ENCODE peak calls at places on chromosomes 11 and 22, in five cellular contexts. One of them, this sample, is unnamed.

GRCh38 chr11:111393096-111393495 is 14.0 kb upstream of the POU2AF1 start:
- DNase-seq in cardiac muscle cell: no peak
- DNase-seq in AG04450: no peak
- DNase-seq in HL-60: no peak
- DNase-seq in left lung: no peak
- DNase-seq in this sample: no peak

GRCh38 chr11:78643676-78644056 is 69.0 kb upstream of the NARS2 start:
- DNase-seq in AG04450: no peak
- DNase-seq in cardiac muscle cell: no peak
- DNase-seq in HL-60: no peak
- DNase-seq in left lung: no peak
- DNase-seq in this sample: no peak

GRCh38 chr11:44623321-44623715 is 57.9 kb downstream of the CD82 start:
- DNase-seq in left lung: peak; percentile 32
- DNase-seq in HL-60: no peak
- DNase-seq in cardiac muscle cell: no peak
- DNase-seq in AG04450: no peak
- DNase-seq in this sample: no peak

GRCh38 chr22:44368611-44369010 is 55.9 kb upstream of the SHISAL1 start:
- DNase-seq in HL-60: no peak
- DNase-seq in cardiac muscle cell: no peak
- DNase-seq in AG04450: no peak
- DNase-seq in left lung: no peak
- DNase-seq in this sample: no peak

GRCh38 chr22:42906605-42907338 is 49.7 kb upstream of the ARFGAP3 start:
- DNase-seq in cardiac muscle cell: peak; percentile 76
- DNase-seq in AG04450: no peak
- DNase-seq in left lung: no peak
- DNase-seq in HL-60: no peak
- DNase-seq in this sample: peak; percentile 85

GRCh38 chr11:16924826-16925494 is 89.3 kb downstream of the PLEKHA7 start:
- DNase-seq in HL-60: no peak
- DNase-seq in cardiac muscle cell: peak; percentile 67
- DNase-seq in AG04450: no peak
- DNase-seq in left lung: peak; percentile 55
- DNase-seq in this sample: peak; percentile 47

GRCh38 chr22:19522190-19522880 is 1.9 kb downstream of the CLDN5 start:
- DNase-seq in HL-60: no peak
- DNase-seq in AG04450: no peak
- DNase-seq in left lung: no peak
- DNase-seq in cardiac muscle cell: no peak
- DNase-seq in this sample: peak; percentile 56

GRCh38 chr11:20626279-20626678 is 26.9 kb downstream of the SLC6A5 start:
- DNase-seq in left lung: no peak
- DNase-seq in cardiac muscle cell: no peak
- DNase-seq in HL-60: no peak
- DNase-seq in AG04450: no peak
- DNase-seq in this sample: no peak

GRCh38 chr22:36160499-36160942 is at the start of gene APOL3:
- DNase-seq in cardiac muscle cell: no peak
- DNase-seq in left lung: peak; percentile 69
- DNase-seq in AG04450: no peak
- DNase-seq in HL-60: no peak
- DNase-seq in this sample: peak; percentile 86

GRCh38 chr11:35962373-35963138 is 18.7 kb downstream of the LDLRAD3 start:
- DNase-seq in HL-60: no peak
- DNase-seq in cardiac muscle cell: no peak
- DNase-seq in left lung: no peak
- DNase-seq in AG04450: no peak
- DNase-seq in this sample: no peak

GRCh38 chr11:2386591-2386990 is 9.5 kb downstream of the CD81 start:
- DNase-seq in HL-60: no peak
- DNase-seq in AG04450: no peak
- DNase-seq in left lung: no peak
- DNase-seq in cardiac muscle cell: no peak
- DNase-seq in this sample: no peak

GRCh38 chr22:32237021-32237420 is 18.1 kb downstream of the SLC5A4 start:
- DNase-seq in left lung: no peak
- DNase-seq in AG04450: no peak
- DNase-seq in HL-60: no peak
- DNase-seq in cardiac muscle cell: no peak
- DNase-seq in this sample: no peak

DNA sequence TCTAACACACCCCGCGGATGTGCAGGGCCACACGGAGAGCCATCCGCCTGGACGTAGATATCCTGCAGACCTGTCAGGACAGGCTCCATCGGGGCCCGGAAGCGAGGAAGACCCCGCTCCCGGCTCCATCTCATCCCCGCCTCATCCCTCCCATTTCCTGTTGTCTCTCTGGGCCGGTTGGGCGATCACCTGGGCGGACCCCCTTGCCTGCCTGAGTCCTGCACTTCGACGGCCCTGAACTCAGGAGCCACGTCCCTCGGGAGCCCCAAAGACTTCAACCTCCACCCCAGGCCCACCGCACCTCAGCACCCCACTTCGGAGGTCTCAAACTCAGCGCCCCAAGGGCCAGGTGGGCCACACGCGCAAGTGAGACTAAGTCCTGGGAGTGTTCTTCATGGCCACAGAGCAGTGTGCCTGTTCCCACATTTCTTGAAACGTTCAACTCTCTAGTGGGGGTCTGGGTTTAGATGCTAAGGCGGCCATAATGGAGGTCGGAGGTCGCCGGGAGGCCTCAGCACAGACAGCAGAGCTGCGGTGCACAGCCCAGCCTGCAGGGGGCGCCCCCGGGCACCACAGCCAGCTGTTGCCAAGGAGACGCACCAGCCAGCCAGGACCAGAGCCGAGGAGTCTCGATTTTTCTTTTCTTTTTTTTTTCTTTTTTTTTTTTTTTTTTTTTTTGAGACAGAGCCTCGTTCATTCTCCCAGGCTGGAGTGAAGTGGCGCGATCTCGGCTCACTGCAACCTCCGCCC is 26.0 kb upstream of the FADD start:
- DNase-seq in AG04450: no peak
- DNase-seq in left lung: no peak
- DNase-seq in cardiac muscle cell: peak; percentile 27
- DNase-seq in HL-60: peak; percentile 27
- DNase-seq in this sample: no peak
- TF ChIP-seq CTCF in AG04450: peak; percentile 52
- TF ChIP-seq CTCF in left lung: peak; percentile 9
- TF ChIP-seq CTCF in cardiac muscle cell: peak; percentile 43
- TF ChIP-seq CTCF in HL-60: peak; percentile 75
- TF ChIP-seq CTCF in this sample: peak; percentile 49

GRCh38 chr11:67211656-67212436 is 54.4 kb upstream of the GRK2 start:
- DNase-seq in HL-60: peak; percentile 42
- DNase-seq in left lung: no peak
- DNase-seq in AG04450: no peak
- DNase-seq in cardiac muscle cell: no peak
- DNase-seq in this sample: no peak
- H3K27ac ChIP-seq in HL-60: peak overlapping the region; percentile 56
- H3K27ac ChIP-seq in left lung: no peak overlapping the region
- H3K27ac ChIP-seq in AG04450: no peak overlapping the region
- H3K27ac ChIP-seq in cardiac muscle cell: peak overlapping the region; percentile 48
- H3K27ac ChIP-seq in this sample: no peak overlapping the region

DNA sequence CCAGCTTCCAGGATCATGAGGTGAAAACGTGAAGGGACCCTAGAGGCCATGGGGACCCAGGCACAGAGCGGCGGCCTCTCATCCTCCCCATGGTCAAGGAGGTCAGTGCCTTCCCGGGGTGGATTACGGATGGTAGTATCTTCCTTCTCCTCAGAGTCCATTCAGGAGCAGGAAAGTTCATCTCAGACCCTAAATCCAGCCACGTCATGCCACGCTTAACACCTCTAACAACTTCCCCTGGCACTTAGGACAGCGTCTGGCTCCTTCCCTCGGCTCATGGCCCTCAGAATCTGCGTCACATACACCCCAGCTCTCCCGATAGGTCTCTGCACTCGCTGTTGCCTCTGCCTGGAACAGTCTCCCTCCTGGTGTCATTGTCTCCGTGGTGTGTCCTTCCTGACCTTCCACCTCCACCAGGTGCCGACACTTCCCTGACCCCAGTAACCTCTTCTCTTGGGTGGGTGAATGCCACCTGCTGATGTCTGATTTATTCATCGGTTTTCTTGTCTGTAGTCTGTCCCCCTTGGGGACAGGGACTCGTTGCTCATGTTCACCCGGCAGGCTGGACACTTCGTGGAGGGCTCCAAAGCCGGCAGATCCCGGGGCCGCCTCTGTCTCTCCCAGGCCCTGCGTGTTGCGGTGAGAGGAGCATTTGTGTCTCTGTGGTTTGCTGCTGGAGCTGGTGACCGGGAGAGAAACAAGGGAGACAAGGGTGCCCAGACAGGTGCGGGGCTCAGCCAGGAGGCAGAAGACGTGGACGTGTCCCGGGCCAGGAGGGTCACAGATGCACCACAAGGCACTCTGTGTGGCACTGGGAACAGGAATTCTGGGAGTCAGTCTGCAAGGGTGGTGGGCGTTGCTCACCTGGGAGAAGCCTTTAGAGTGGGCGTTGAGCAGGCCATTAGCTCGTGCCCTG is 1.4 kb downstream of the MYEOV start:
- DNase-seq in AG04450: no peak
- DNase-seq in HL-60: no peak
- DNase-seq in cardiac muscle cell: no peak
- DNase-seq in left lung: no peak
- DNase-seq in this sample: no peak
- H3K4me3 ChIP-seq in AG04450: no peak overlapping the region
- H3K4me3 ChIP-seq in HL-60: no peak overlapping the region
- H3K4me3 ChIP-seq in cardiac muscle cell: no peak overlapping the region
- H3K4me3 ChIP-seq in left lung: no peak overlapping the region
- H3K4me3 ChIP-seq in this sample: no peak overlapping the region

GRCh38 chr22:33796494-33796893 is 123.8 kb downstream of the LARGE1 start:
- DNase-seq in left lung: no peak
- DNase-seq in HL-60: no peak
- DNase-seq in cardiac muscle cell: no peak
- DNase-seq in AG04450: no peak
- DNase-seq in this sample: no peak
- TF ChIP-seq CTCF in left lung: no peak
- TF ChIP-seq CTCF in HL-60: no peak
- TF ChIP-seq CTCF in cardiac muscle cell: no peak
- TF ChIP-seq CTCF in AG04450: peak; percentile 15
- TF ChIP-seq CTCF in this sample: no peak

GRCh38 chr11:10329356-10329755 is 24.5 kb downstream of the ADM start:
- DNase-seq in HL-60: no peak
- DNase-seq in left lung: no peak
- DNase-seq in cardiac muscle cell: no peak
- DNase-seq in AG04450: no peak
- DNase-seq in this sample: no peak

GRCh38 chr11:10327254-10327653 is 22.4 kb downstream of the ADM start:
- DNase-seq in HL-60: peak; percentile 50
- DNase-seq in AG04450: no peak
- DNase-seq in cardiac muscle cell: no peak
- DNase-seq in left lung: no peak
- DNase-seq in this sample: no peak

GRCh38 chr11:10326080-10326964 is 21.4 kb downstream of the ADM start:
- DNase-seq in HL-60: no peak
- DNase-seq in cardiac muscle cell: no peak
- DNase-seq in AG04450: no peak
- DNase-seq in left lung: no peak
- DNase-seq in this sample: peak; percentile 27

GRCh38 chr11:10329935-10330334 is 25.1 kb downstream of the ADM start:
- DNase-seq in left lung: no peak
- DNase-seq in HL-60: no peak
- DNase-seq in AG04450: no peak
- DNase-seq in cardiac muscle cell: no peak
- DNase-seq in this sample: no peak

DNA sequence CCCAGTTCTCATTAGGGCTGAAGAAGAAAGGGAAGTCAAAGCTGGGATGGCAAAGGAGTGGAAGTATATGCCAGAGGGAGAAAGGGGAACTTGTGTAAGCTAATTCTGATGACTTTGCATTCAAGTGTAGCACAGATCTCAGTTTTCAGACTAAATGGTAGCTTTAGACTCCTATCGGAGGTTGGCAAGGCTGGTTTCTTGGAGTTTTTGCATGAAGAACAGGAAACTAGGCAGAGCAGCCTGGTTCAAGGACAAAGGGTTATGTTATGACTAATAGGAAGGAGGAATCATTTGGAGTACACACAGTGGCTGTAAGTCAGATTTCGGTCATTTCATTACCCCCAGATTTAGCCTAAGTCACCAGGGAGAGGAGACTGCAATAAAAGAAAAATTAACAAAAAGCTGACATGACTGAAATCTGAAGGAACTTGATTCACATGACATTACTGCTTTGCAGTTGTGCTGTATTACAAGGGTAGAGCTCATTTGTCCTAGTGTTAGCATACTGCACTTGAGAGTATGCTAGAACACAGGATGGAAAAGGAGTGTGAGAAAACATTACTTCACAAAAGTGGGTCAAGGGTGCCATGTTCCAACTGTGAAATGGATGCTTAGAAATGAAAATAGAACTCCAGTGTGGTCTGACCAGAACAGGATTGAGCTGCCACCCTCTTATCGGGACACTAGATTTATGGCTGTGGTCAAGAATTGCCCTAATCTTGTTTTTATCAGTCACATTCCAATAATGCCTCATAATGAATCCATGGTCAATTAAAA is 23.6 kb downstream of the ADM start:
- DNase-seq in HL-60: peak; percentile 23
- DNase-seq in left lung: no peak
- DNase-seq in AG04450: no peak
- DNase-seq in cardiac muscle cell: no peak
- DNase-seq in this sample: no peak
- H3K27ac ChIP-seq in HL-60: peak overlapping the region; percentile 3
- H3K27ac ChIP-seq in left lung: peak overlapping the region; percentile 71
- H3K27ac ChIP-seq in AG04450: no peak overlapping the region
- H3K27ac ChIP-seq in cardiac muscle cell: no peak overlapping the region
- H3K27ac ChIP-seq in this sample: peak overlapping the region; percentile 59

This sample was measured in left ventricle myocardium inferior.